ENCODE peak calls at places on chromosomes 11 and 22, in four cellular contexts. E is body of pancreas, R is thoracic aorta, K is cardiac muscle cell. C is an unnamed sample.

GRCh38 chr11:36237341-36237740 is 51.9 kb downstream of the COMMD9 start:
- DNase-seq in R (no peak), K (no peak), E (no peak), C (no peak)

GRCh38 chr11:27611946-27612455 is 88.3 kb downstream of the BDNF start:
- DNase-seq in K (no peak), E (no peak), R (no peak), C (no peak)

GRCh38 chr11:45751430-45751829 is 53.5 kb upstream of the SLC35C1 start:
- DNase-seq in R (no peak), K (no peak), E (no peak), C (no peak)

GRCh38 chr11:42093541-42093940 is 634.1 kb upstream of the LRRC4C start:
- DNase-seq in E (no peak), R (no peak), K (no peak), C (no peak)

GRCh38 chr11:43992834-43993637 is 50.6 kb downstream of the C11orf96 start:
- DNase-seq in E (no peak), K (peak; percentile 51), R (no peak), C (no peak)

GRCh38 chr11:111835665-111836064 is 35.7 kb downstream of the ALG9 start:
- DNase-seq in K (no peak), R (no peak), E (no peak), C (no peak)

GRCh38 chr11:1051356-1052132 is 15.0 kb upstream of the MUC6 start:
- DNase-seq in R (no peak), E (no peak), K (no peak), C (no peak)

GRCh38 chr11:124682443-124682842 is 8.7 kb downstream of the SPA17 start:
- DNase-seq in K (no peak), R (no peak), E (no peak), C (no peak)

GRCh38 chr11:65150513-65151271 is 16.4 kb upstream of the SYVN1 start:
- DNase-seq in R (peak; percentile 85), E (peak; percentile 90), K (peak; percentile 63), C (peak; percentile 96)
- TF ChIP-seq CTCF in R (no peak), E (no peak), K (no peak), C (no peak)

GRCh38 chr11:61891331-61892084 is at the start of gene FADS3:
- DNase-seq in E (peak; percentile 92), K (peak; percentile 89), R (peak; percentile 33), C (peak; percentile 94)
- TF ChIP-seq CTCF in E (no peak), K (no peak), R (no peak), C (no peak)

GRCh38 chr22:20011993-20012740 is 4.5 kb downstream of the ARVCF start:
- DNase-seq in E (no peak), R (no peak), K (no peak), C (no peak)

GRCh38 chr22:20012741-20013331 is 3.8 kb downstream of the ARVCF start:
- DNase-seq in K (no peak), R (no peak), E (no peak), C (no peak)

GRCh38 chr22:20014526-20015186 is 2.0 kb downstream of the ARVCF start:
- DNase-seq in E (no peak), K (no peak), R (no peak), C (no peak)

GRCh38 chr22:20015187-20015625 is 1.4 kb downstream of the ARVCF start:
- DNase-seq in R (no peak), K (no peak), E (no peak), C (no peak)

DNA sequence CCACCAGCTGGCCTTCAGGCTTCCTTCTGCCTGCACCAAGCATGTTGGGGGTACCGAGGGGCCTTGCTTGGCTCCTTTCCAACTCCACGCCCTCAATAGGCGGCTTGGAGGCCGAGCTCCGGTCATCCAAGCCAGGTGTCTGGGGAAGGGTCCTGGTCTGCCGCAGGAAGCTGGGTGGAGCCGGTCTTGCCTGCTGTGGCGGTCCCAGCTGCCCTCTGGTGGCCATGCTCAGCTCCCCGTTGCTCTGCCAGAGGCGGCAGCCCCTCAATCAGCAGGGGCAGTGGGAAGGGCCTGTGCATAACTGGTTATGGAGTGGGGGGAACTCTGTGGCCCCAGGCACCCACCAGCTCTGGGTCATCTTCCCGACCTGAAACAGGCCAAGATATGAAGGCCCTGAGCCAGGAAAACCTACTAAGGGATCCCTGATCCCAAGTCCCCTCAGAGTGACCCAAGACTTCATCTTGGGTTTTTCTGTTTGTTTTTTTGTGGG is 3.2 kb downstream of the ARVCF start:
- DNase-seq in E (peak; percentile 32), K (peak; percentile 73), R (no peak), C (peak; percentile 73)
- TF ChIP-seq CTCF in E (no peak), K (peak; percentile 90), R (peak; percentile 94), C (peak; percentile 67)

GRCh38 chr11:2778630-2779498 is 79.1 kb upstream of the KCNQ1OT1 start:
- DNase-seq in E (peak; percentile 87), K (peak; percentile 84), R (peak; percentile 12), C (peak; percentile 68)
- TF ChIP-seq CTCF in E (peak; percentile 17), K (no peak), R (peak; percentile 39), C (no peak)

DNA sequence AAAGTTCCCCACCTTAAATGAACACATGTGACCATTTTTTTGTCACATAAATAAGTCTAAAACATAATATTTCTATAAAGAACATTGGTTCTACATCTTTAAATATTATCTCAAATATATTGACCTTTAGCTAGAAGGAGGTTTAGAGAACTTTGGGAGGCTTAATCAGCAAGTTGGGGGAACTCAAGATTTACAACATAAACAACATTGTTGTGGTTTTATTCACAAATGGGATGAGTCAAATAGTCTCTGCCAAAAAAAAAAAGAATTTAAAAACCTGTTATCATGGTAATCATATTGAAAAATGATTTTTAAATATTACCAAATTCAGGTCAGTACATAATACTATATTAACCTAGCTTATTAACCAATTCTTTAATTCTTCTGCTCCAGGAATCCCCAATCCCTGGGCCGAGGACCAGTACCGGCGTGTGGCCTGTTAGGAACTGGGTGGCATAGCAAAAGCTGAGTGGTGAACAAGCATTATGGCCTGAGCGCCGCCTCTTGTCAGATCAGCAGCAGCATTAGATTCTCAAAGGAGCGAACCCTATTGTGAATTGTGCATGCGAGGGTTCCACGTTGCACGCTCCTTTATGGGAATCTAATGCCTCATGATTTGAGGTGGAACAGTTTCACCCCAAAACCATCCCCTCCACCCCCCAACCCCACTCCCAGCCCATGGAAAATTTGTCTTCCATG is 98.2 kb downstream of the RDX start:
- DNase-seq in K (peak; percentile 18), R (no peak), E (no peak), C (no peak)
- TF ChIP-seq CTCF in K (no peak), R (no peak), E (no peak), C (no peak)

DNA sequence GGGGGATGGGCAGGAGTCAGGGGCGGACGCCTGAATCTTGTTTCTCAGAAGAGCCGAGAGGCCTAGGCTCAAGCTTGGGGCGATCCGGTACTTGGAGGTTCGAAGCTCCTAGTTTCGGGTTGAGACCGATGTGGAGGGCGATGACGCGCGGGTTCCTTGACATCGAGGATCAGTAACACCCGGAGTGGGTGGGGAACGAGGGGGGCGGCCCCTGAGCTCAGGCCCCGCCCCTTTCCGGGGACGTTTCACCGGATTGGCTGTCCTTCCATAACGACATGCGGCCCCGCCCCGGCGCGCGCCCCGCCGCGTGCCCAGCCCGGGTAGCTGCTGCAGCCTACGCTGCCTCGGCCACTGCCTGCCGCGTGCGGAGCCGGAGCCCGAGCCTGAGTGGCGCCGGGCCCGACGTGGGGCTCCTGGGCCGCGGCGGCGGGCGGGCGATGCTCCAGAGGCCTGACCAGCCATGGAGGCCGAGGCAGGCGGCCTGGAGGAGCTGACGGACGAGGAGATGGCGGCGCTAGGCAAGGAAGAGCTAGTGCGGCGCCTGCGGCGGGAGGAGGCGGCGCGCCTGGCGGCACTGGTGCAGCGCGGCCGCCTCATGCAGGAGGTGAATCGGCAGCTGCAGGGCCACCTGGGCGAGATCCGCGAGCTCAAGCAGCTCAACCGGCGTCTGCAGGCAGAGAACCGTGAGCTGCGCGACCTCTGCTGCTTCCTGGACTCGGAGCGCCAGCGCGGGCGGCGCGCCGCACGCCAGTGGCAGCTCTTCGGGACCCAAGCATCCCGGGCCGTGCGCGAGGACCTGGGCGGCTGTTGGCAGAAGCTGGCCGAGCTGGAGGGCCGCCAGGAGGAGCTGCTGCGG is at the start of gene CCDC85B:
- DNase-seq in R (peak; percentile 95), E (peak; percentile 97), K (peak; percentile 98), C (peak; percentile 97)
- TF ChIP-seq CTCF in R (peak; percentile 13), E (no peak), K (peak; percentile 3), C (no peak)

GRCh38 chr22:17726561-17727243 is 47.6 kb downstream of the BID start:
- DNase-seq in K (no peak), E (no peak), R (no peak), C (no peak)

GRCh38 chr22:17728786-17729185 is 45.5 kb downstream of the BID start:
- DNase-seq in E (no peak), K (no peak), R (no peak), C (no peak)

GRCh38 chr22:17729561-17729960 is 44.7 kb downstream of the BID start:
- DNase-seq in R (no peak), K (no peak), E (no peak), C (no peak)

GRCh38 chr22:17725465-17725800 is 48.8 kb downstream of the BID start:
- DNase-seq in K (no peak), R (no peak), E (no peak), C (no peak)

GRCh38 chr22:17727244-17727892 is 46.9 kb downstream of the BID start:
- DNase-seq in E (no peak), R (no peak), K (no peak), C (no peak)
- TF ChIP-seq CTCF in E (no peak), R (no peak), K (no peak), C (no peak)

GRCh38 chr11:123033895-123034294 is 28.0 kb downstream of the HSPA8 start:
- DNase-seq in E (no peak), R (no peak), K (peak; percentile 57), C (no peak)
- TF ChIP-seq CTCF in E (no peak), R (no peak), K (peak; percentile 63), C (no peak)

DNA sequence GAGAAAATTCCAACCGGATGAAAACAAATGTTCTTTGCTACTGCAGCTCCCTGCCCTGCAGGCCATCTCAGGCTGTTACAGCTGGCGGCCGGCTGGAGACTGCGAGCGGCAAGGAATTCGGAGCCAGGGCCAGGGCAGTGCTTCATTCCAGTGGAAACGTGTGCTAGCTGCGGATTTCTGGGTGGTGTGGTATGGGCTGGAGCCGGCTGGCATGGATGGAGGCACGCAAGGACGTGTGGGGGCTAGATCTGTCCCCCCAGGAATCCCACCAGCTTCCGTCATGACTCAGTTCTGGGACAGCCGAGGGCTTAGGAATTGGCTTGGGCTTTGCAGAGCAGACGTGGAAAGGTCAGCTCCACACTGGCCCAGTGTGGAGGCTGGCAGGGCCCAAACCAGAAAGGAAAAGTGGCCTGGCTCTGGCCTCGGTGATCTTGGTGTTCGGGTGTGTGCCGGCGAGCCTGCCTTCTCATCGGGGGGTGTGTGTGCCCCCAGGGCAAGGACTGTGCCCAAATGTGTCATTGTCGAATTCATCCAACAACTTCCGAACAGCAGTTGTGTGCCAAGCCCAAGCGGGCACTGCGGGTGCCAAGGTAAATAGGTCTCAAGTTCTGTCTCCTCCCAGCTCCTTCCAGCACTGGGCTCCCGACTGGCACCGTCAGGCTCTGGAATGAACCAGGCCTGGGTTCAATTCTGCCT is 48.1 kb upstream of the SHISAL1 start:
- DNase-seq in K (peak; percentile 81), E (no peak), R (peak; percentile 53), C (peak; percentile 72)
- TF ChIP-seq CTCF in K (peak; percentile 46), E (no peak), R (peak; percentile 61), C (no peak)

C was measured in Calu3.